ENCODE peak calls at places on chromosome 20, in ten cellular contexts. Z is stimulated activated CD8-positive, alpha-beta memory T cell treated with anti-CD3 and anti-CD28 coated beads, Interleukin-2, amount 100 ng/mL, for 1 hour; N is substantia nigra; E is mesothelial cell of epicardium; U is LoVo; A is ecto neural progenitor cell; F is AG04450; C is breast epithelium; Y is NCI-H1092 treated with DMSO at 0.1 percent for 48 hours; W is NCI-H1417 treated with DMSO at 0.1 percent for 48 hours. G is an unnamed sample.

GRCh38 chr20:49306903-49307336 is 29.1 kb upstream of the ZNFX1 start:
- DNase-seq in A (no peak), F (no peak), U (no peak), C (peak), W (peak), Z (no peak), Y (no peak), E (no peak), N (no peak), G (peak)

GRCh38 chr20:17612975-17613327 is 43.1 kb downstream of the DSTN start:
- DNase-seq in U (no peak), Z (no peak), C (no peak), F (no peak), Y (no peak), N (no peak), A (peak), W (no peak), E (no peak), G (no peak)

GRCh38 chr20:416950-417800 is 9.1 kb downstream of the RBCK1 start:
- DNase-seq in E (no peak), Y (no peak), W (no peak), U (no peak), C (no peak), A (no peak), F (no peak), N (no peak), Z (no peak), G (no peak)

GRCh38 chr20:17859002-17859615 is 109.5 kb downstream of the SNX5 start:
- DNase-seq in Y (no peak), U (no peak), Z (no peak), F (no peak), N (no peak), W (no peak), A (no peak), E (no peak), C (no peak), G (no peak)

GRCh38 chr20:49594143-49594928 is 26.4 kb upstream of the PTGIS start:
- DNase-seq in W (no peak), E (no peak), F (peak), A (no peak), U (no peak), Y (no peak), N (no peak), C (no peak), Z (no peak), G (peak)

GRCh38 chr20:29878281-29878741 is 1379.2 kb upstream of the DEFB115 start:
- DNase-seq in Z (no peak), N (no peak), U (no peak), A (peak), Y (no peak), W (peak), C (no peak), F (no peak), E (peak), G (peak)

GRCh38 chr20:57264151-57264792 is 2.2 kb downstream of the BMP7 start:
- DNase-seq in N (no peak), F (no peak), C (no peak), Z (no peak), Y (no peak), U (peak), A (peak), W (no peak), E (no peak), G (no peak)

GRCh38 chr20:23877524-23877923 is 2.0 kb downstream of the CST5 start:
- DNase-seq in C (no peak), Y (no peak), Z (no peak), E (no peak), U (no peak), W (no peak), F (no peak), N (no peak), A (no peak), G (no peak)

GRCh38 chr20:16441526-16442164 is 131.6 kb downstream of the KIF16B start:
- DNase-seq in N (no peak), W (no peak), Z (no peak), C (no peak), U (no peak), E (no peak), F (no peak), Y (no peak), A (no peak), G (no peak)

GRCh38 chr20:45427236-45428149 is 11.6 kb downstream of the PIGT start:
- DNase-seq in Z (no peak), C (no peak), E (no peak), A (no peak), W (no peak), U (no peak), N (no peak), F (no peak), Y (no peak), G (no peak)

GRCh38 chr20:32007787-32008616 is 2.2 kb upstream of the CCM2L start:
- DNase-seq in E (no peak), U (no peak), Z (no peak), C (no peak), W (no peak), F (no peak), N (no peak), Y (no peak), A (no peak), G (no peak)

GRCh38 chr20:59753836-59754235 is 149.5 kb downstream of the PHACTR3 start:
- DNase-seq in C (no peak), Z (no peak), U (no peak), F (no peak), W (no peak), E (no peak), N (no peak), A (no peak), Y (no peak), G (no peak)

GRCh38 chr20:14657231-14657630 is 319.8 kb upstream of the FLRT3 start:
- DNase-seq in W (no peak), C (no peak), F (no peak), U (no peak), Y (peak), N (no peak), Z (no peak), A (no peak), E (no peak), G (no peak)

GRCh38 chr20:24815196-24815815 is 133.8 kb upstream of the CST7 start:
- DNase-seq in Z (no peak), W (no peak), F (no peak), U (no peak), C (no peak), A (no peak), Y (no peak), N (no peak), E (no peak), G (no peak)

GRCh38 chr20:15512916-15513315 is 1060.3 kb downstream of the KIF16B start:
- DNase-seq in Z (no peak), N (no peak), E (no peak), A (no peak), Y (no peak), F (no peak), C (no peak), U (no peak), W (no peak), G (no peak)

GRCh38 chr20:32142991-32143390 is 33.5 kb downstream of the TM9SF4 start:
- DNase-seq in Y (no peak), W (no peak), U (no peak), A (no peak), C (no peak), F (no peak), Z (no peak), N (no peak), E (no peak), G (no peak)

GRCh38 chr20:38985060-38985459 is 22.9 kb downstream of the DHX35 start:
- DNase-seq in W (no peak), N (no peak), Z (no peak), F (no peak), A (no peak), E (no peak), C (no peak), U (no peak), Y (no peak), G (no peak)

GRCh38 chr20:19265646-19266374 is 53.4 kb downstream of the SLC24A3 start:
- DNase-seq in E (no peak), Z (no peak), Y (no peak), U (no peak), A (no peak), N (no peak), F (no peak), W (no peak), C (no peak), G (no peak)

GRCh38 chr20:3090565-3090964 is 6.0 kb upstream of the AVP start:
- DNase-seq in A (no peak), U (no peak), Y (no peak), F (no peak), Z (no peak), W (no peak), E (no peak), C (no peak), N (no peak), G (no peak)

GRCh38 chr20:49452011-49452482 is 30.4 kb downstream of the KCNB1 start:
- DNase-seq in E (no peak), Y (peak), U (no peak), F (no peak), A (no peak), N (peak), Z (no peak), C (peak), W (no peak), G (no peak)

GRCh38 chr20:57195023-57195758 is 71.2 kb downstream of the BMP7 start:
- DNase-seq in Y (no peak), W (no peak), A (no peak), F (no peak), N (no peak), U (no peak), E (no peak), C (peak), Z (no peak), G (no peak)

GRCh38 chr20:59157961-59158541 is 5.6 kb upstream of the ZNF831 start:
- DNase-seq in Z (no peak), N (no peak), F (no peak), C (no peak), W (no peak), E (no peak), A (no peak), U (no peak), Y (no peak), G (no peak)

G was measured in epithelial cell of esophagus.